ENCODE peak calls at places on chromosomes 11 and 22, in nine cellular contexts. W is NB4; G is NCI-H345; H is M059J; Q is psoas muscle; T is activated CD4-positive, CD25-positive, alpha-beta regulatory T cell; M is GM04504; A is activated CD4-positive, alpha-beta T cell treated with anti-CD3 and anti-CD28 coated beads for 4 hours; B is NCI-H1105 treated with DMSO at 0.1 percent for 48 hours. C is an unnamed sample.
A peak's percentile ranks its signal among the peaks of the same experiment; 100 is the strongest.

GRCh38 chr11:73762732-73763131 is 1.9 kb upstream of the RAB6A start:
- DNase-seq in W (no peak), G (no peak), H (no peak), Q (no peak), T (no peak), M (no peak), A (no peak), B (no peak), C (no peak)

GRCh38 chr11:122690801-122691649 is 35.5 kb downstream of the UBASH3B start:
- DNase-seq in W (peak; percentile 91), G (no peak), H (no peak), Q (no peak), T (no peak), M (peak; percentile 39), A (peak; percentile 12), B (no peak), C (no peak)

GRCh38 chr11:35980646-35981402 is 37.0 kb downstream of the LDLRAD3 start:
- DNase-seq in W (peak; percentile 2), G (no peak), H (peak; percentile 53), Q (no peak), T (no peak), M (no peak), A (no peak), B (no peak), C (no peak)

GRCh38 chr22:26887456-26887855 is 230.1 kb downstream of the MIAT start:
- DNase-seq in W (no peak), G (no peak), H (peak; percentile 93), Q (no peak), T (no peak), M (peak; percentile 86), A (no peak), B (no peak), C (no peak)

GRCh38 chr11:69131644-69132300 is 24.0 kb upstream of the SMIM38 start:
- DNase-seq in W (no peak), G (peak; percentile 60), H (peak; percentile 76), Q (peak; percentile 40), T (no peak), M (no peak), A (no peak), B (peak; percentile 43), C (peak; percentile 63)

GRCh38 chr11:800473-800872 is 2.4 kb upstream of the SLC25A22 start:
- DNase-seq in W (no peak), G (no peak), H (no peak), Q (no peak), T (no peak), M (no peak), A (no peak), B (no peak), C (no peak)

GRCh38 chr22:20494978-20495860 is at the start of gene KLHL22:
- DNase-seq in W (peak; percentile 69), G (peak; percentile 50), H (peak; percentile 37), Q (no peak), T (no peak), M (no peak), A (peak; percentile 12), B (peak; percentile 59), C (peak; percentile 85)

GRCh38 chr22:30490399-30490798 is 15.1 kb downstream of the SEC14L4 start:
- DNase-seq in W (no peak), G (no peak), H (no peak), Q (no peak), T (no peak), M (no peak), A (no peak), B (no peak), C (no peak)

GRCh38 chr11:83374311-83374710 is 88.1 kb upstream of the CCDC90B start:
- DNase-seq in W (no peak), G (peak; percentile 23), H (no peak), Q (no peak), T (no peak), M (no peak), A (no peak), B (no peak), C (no peak)

GRCh38 chr11:72238040-72238450 is 5.9 kb downstream of the PHOX2A start:
- DNase-seq in W (peak; percentile 75), G (peak; percentile 78), H (no peak), Q (no peak), T (no peak), M (peak; percentile 18), A (peak; percentile 26), B (no peak), C (peak; percentile 75)

GRCh38 chr11:6992457-6993431 is 27.4 kb downstream of the ZNF214 start:
- DNase-seq in W (no peak), G (no peak), H (peak; percentile 74), Q (no peak), T (no peak), M (peak; percentile 66), A (no peak), B (no peak), C (no peak)

GRCh38 chr11:29634248-29634647 is 382.6 kb downstream of the KCNA4 start:
- DNase-seq in W (no peak), G (no peak), H (no peak), Q (no peak), T (no peak), M (no peak), A (no peak), B (no peak), C (no peak)

GRCh38 chr22:46661221-46661851 is 41.1 kb downstream of the GRAMD4 start:
- DNase-seq in W (no peak), G (peak; percentile 77), H (peak; percentile 61), Q (no peak), T (no peak), M (no peak), A (peak; percentile 75), B (peak; percentile 82), C (no peak)

GRCh38 chr11:2919188-2919587 is 10.0 kb downstream of the PHLDA2 start:
- DNase-seq in W (no peak), G (no peak), H (no peak), Q (no peak), T (no peak), M (no peak), A (no peak), B (no peak), C (no peak)

GRCh38 chr11:67438121-67438902 is 830 bp upstream of the PTPRCAP start:
- DNase-seq in W (peak; percentile 92), G (no peak), H (no peak), Q (no peak), T (peak; percentile 43), M (no peak), A (peak; percentile 73), B (no peak), C (no peak)